ENCODE peak calls at places on chromosomes 4 and X, in seven cellular contexts. X, U, B, R, H, T and K are unnamed samples.

GRCh38 chrX:44872319-44872816 is 620 bp upstream of the KDM6A start:
- DNase-seq in H (no peak), U (peak), T (peak), R (peak), X (peak), B (peak), K (peak)

GRCh38 chr4:62548765-62549164 is 1348.6 kb downstream of the ADGRL3 start:
- DNase-seq in R (no peak), U (no peak), X (no peak), H (no peak), B (no peak), T (no peak), K (no peak)

GRCh38 chr4:36385951-36386561 is 104.6 kb downstream of the DTHD1 start:
- DNase-seq in H (peak), R (peak), B (no peak), X (no peak), T (no peak), U (no peak), K (peak)

GRCh38 chr4:118941799-118942198 is 53.1 kb downstream of the SYNPO2 start:
- DNase-seq in X (peak), U (peak), R (no peak), B (no peak), T (no peak), H (no peak), K (no peak)

GRCh38 chrX:94914235-94914634 is 1240.2 kb downstream of the FAM133A start:
- DNase-seq in X (no peak), U (no peak), R (no peak), B (no peak), T (no peak), H (no peak), K (no peak)

GRCh38 chrX:53494427-53494826 is 60.3 kb upstream of the HSD17B10 start:
- DNase-seq in B (no peak), X (peak), R (no peak), H (no peak), T (no peak), U (peak), K (no peak)

GRCh38 chrX:88072339-88073030 is 554.9 kb downstream of the KLHL4 start:
- DNase-seq in R (no peak), T (no peak), U (no peak), X (no peak), H (no peak), B (no peak), K (no peak)

GRCh38 chr4:184453402-184454160 is 20.8 kb downstream of the IRF2 start:
- DNase-seq in T (no peak), H (no peak), X (peak), R (peak), B (no peak), U (peak), K (peak)

GRCh38 chr4:77308843-77309242 is 151.8 kb downstream of the CCNG2 start:
- DNase-seq in T (no peak), B (no peak), U (peak), X (peak), H (no peak), R (peak), K (no peak)

GRCh38 chr4:2341261-2341841 is 77.1 kb downstream of the ZFYVE28 start:
- DNase-seq in U (no peak), B (no peak), H (no peak), T (peak), R (no peak), X (no peak), K (no peak)

GRCh38 chr4:1277667-1278335 is 11.9 kb upstream of the MAEA start:
- DNase-seq in X (no peak), U (no peak), R (no peak), B (no peak), H (no peak), T (peak), K (no peak)

GRCh38 chrX:38768079-38768478 is 33.2 kb upstream of the MID1IP1 start:
- DNase-seq in X (peak), T (no peak), H (no peak), U (peak), B (no peak), R (peak), K (no peak)

GRCh38 chrX:122914256-122914655 is 269.8 kb upstream of the GRIA3 start:
- DNase-seq in R (no peak), H (no peak), T (peak), X (no peak), B (no peak), U (no peak), K (no peak)

GRCh38 chr4:170015285-170015684 is 10.9 kb downstream of the MFAP3L start:
- DNase-seq in T (no peak), U (no peak), H (no peak), B (no peak), X (no peak), R (no peak), K (no peak)

GRCh38 chrX:118739577-118739976 is 12.2 kb downstream of the IL13RA1 start:
- DNase-seq in T (no peak), U (no peak), R (no peak), X (no peak), H (no peak), B (no peak), K (no peak)

GRCh38 chrX:51876441-51876840 is 17.0 kb upstream of the MAGED1 start:
- DNase-seq in U (peak), X (peak), T (no peak), R (no peak), H (no peak), B (no peak), K (no peak)

GRCh38 chr4:89486042-89486441 is 178.4 kb upstream of the GPRIN3 start:
- DNase-seq in B (no peak), H (no peak), X (peak), R (peak), U (peak), T (no peak), K (no peak)
- TF ChIP-seq CTCF in B (no peak), H (peak), X (peak), R (peak), U (peak), T (no peak), K (no peak)

GRCh38 chrX:1109580-1110119 is 102.8 kb downstream of the CRLF2 start:
- DNase-seq in U (no peak), H (no peak), X (no peak), T (no peak), B (no peak), R (no peak), K (no peak)

GRCh38 chrX:1108451-1109445 is 103.7 kb downstream of the CRLF2 start:
- DNase-seq in B (no peak), U (no peak), R (no peak), T (no peak), X (no peak), H (no peak), K (no peak)

GRCh38 chrX:1103360-1103759 is 109.1 kb downstream of the CRLF2 start:
- DNase-seq in R (no peak), H (no peak), B (no peak), T (no peak), U (no peak), X (no peak), K (no peak)

GRCh38 chrX:1105671-1106419 is 106.6 kb downstream of the CRLF2 start:
- DNase-seq in U (no peak), B (no peak), T (no peak), R (no peak), H (no peak), X (no peak), K (no peak)

GRCh38 chrX:1106478-1107210 is 105.8 kb downstream of the CRLF2 start:
- DNase-seq in B (no peak), R (no peak), X (no peak), U (no peak), H (no peak), T (no peak), K (no peak)
- TF ChIP-seq CTCF in B (no peak), R (no peak), X (no peak), U (no peak), H (no peak), T (no peak), K (no peak)

GRCh38 chr4:54678826-54679225 is 21.1 kb downstream of the KIT start:
- DNase-seq in T (no peak), R (no peak), H (no peak), X (no peak), U (no peak), B (no peak), K (no peak)

GRCh38 chr4:54676062-54676461 is 18.3 kb downstream of the KIT start:
- DNase-seq in U (no peak), H (no peak), T (no peak), X (no peak), B (no peak), R (no peak), K (no peak)

GRCh38 chr4:54677853-54678650 is 20.3 kb downstream of the KIT start:
- DNase-seq in R (no peak), T (no peak), X (no peak), B (no peak), H (no peak), U (no peak), K (no peak)

GRCh38 chr4:54677416-54677815 is 19.7 kb downstream of the KIT start:
- DNase-seq in H (no peak), X (no peak), U (no peak), T (no peak), B (no peak), R (no peak), K (no peak)
- TF ChIP-seq CTCF in H (no peak), X (no peak), U (no peak), T (no peak), B (no peak), R (no peak), K (no peak)

GRCh38 chr4:125315571-125316390 is 1.0 kb downstream of the FAT4 start:
- DNase-seq in X (peak), H (no peak), B (peak), R (peak), T (peak), U (peak), K (peak)
- TF ChIP-seq CTCF in X (peak), H (no peak), B (no peak), R (no peak), T (no peak), U (peak), K (no peak)